ENCODE peak calls at places on chromosome 17, in nine cellular contexts. C, X, A, N, K, L, H, S and J are unnamed samples.

GRCh38 chr17:1871743-1872142 is 41.9 kb downstream of the RPA1 start:
- DNase-seq in C (no peak), X (no peak), A (no peak), N (no peak), K (no peak), L (no peak), H (no peak), S (no peak), J (no peak)

GRCh38 chr17:77128895-77129567 is 11.7 kb upstream of the SEC14L1 start:
- DNase-seq in C (peak; percentile 38), X (no peak), A (no peak), N (no peak), K (peak; percentile 80), L (no peak), H (no peak), S (no peak), J (no peak)

GRCh38 chr17:28482551-28483199 is 9.2 kb downstream of the SLC13A2 start:
- DNase-seq in C (no peak), X (no peak), A (no peak), N (no peak), K (no peak), L (no peak), H (peak; percentile 87), S (no peak), J (no peak)

GRCh38 chr17:72715906-72716572 is 376.4 kb downstream of the SLC39A11 start:
- DNase-seq in C (peak; percentile 50), X (no peak), A (no peak), N (no peak), K (peak; percentile 93), L (peak; percentile 96), H (no peak), S (no peak), J (peak; percentile 88)

GRCh38 chr17:21358682-21359482 is 17.3 kb upstream of the KCNJ12 start:
- DNase-seq in C (no peak), X (peak; percentile 29), A (no peak), N (no peak), K (peak; percentile 40), L (no peak), H (no peak), S (no peak), J (no peak)

GRCh38 chr17:77579717-77580116 is 378.8 kb upstream of the TNRC6C start:
- DNase-seq in C (no peak), X (no peak), A (no peak), N (no peak), K (no peak), L (no peak), H (no peak), S (no peak), J (no peak)

GRCh38 chr17:61461586-61461966 is 9.4 kb downstream of the TBX4 start:
- DNase-seq in C (no peak), X (no peak), A (no peak), N (no peak), K (no peak), L (no peak), H (no peak), S (no peak), J (no peak)

GRCh38 chr17:77948690-77949114 is 9.8 kb upstream of the TNRC6C start:
- DNase-seq in C (no peak), X (no peak), A (no peak), N (no peak), K (peak; percentile 57), L (peak; percentile 49), H (no peak), S (no peak), J (no peak)

GRCh38 chr17:17661834-17662233 is 19.4 kb upstream of the RAI1 start:
- DNase-seq in C (no peak), X (no peak), A (no peak), N (no peak), K (no peak), L (no peak), H (no peak), S (no peak), J (no peak)
- TF ChIP-seq CTCF in C (no peak), X (no peak), A (peak; percentile 60), N (peak; percentile 36), K (no peak), L (no peak), H (no peak), S (no peak), J (no peak)

GRCh38 chr17:51166987-51167931 is 1.0 kb downstream of the NME2 start:
- DNase-seq in C (peak; percentile 60), X (peak; percentile 56), A (peak; percentile 78), N (no peak), K (peak; percentile 42), L (peak; percentile 36), H (peak; percentile 64), S (no peak), J (peak; percentile 11)
- TF ChIP-seq CTCF in C (peak; percentile 60), X (peak; percentile 74), A (peak; percentile 91), N (peak; percentile 58), K (peak; percentile 83), L (peak; percentile 31), H (peak; percentile 76), S (no peak), J (peak; percentile 74)

GRCh38 chr17:43871947-43872690 is 25.1 kb downstream of the CD300LG start:
- DNase-seq in C (peak; percentile 57), X (no peak), A (no peak), N (no peak), K (no peak), L (peak; percentile 50), H (peak; percentile 82), S (no peak), J (peak; percentile 29)

GRCh38 chr17:43873815-43874214 is 26.8 kb downstream of the CD300LG start:
- DNase-seq in C (no peak), X (no peak), A (no peak), N (no peak), K (no peak), L (no peak), H (no peak), S (no peak), J (no peak)

GRCh38 chr17:43875476-43876147 is 28.6 kb downstream of the CD300LG start:
- DNase-seq in C (no peak), X (no peak), A (no peak), N (no peak), K (no peak), L (peak; percentile 13), H (no peak), S (no peak), J (no peak)

GRCh38 chr17:43874293-43874692 is 27.3 kb downstream of the CD300LG start:
- DNase-seq in C (peak; percentile 63), X (no peak), A (no peak), N (no peak), K (no peak), L (no peak), H (peak; percentile 82), S (no peak), J (peak; percentile 9)

GRCh38 chr17:43873091-43873490 is 26.1 kb downstream of the CD300LG start:
- DNase-seq in C (no peak), X (no peak), A (no peak), N (no peak), K (no peak), L (no peak), H (no peak), S (no peak), J (no peak)
- TF ChIP-seq CTCF in C (no peak), X (peak; percentile 26), A (peak; percentile 56), N (peak; percentile 34), K (no peak), L (no peak), H (peak; percentile 50), S (no peak), J (no peak)

GRCh38 chr17:69064476-69064875 is 3.7 kb upstream of the ABCA9 start:
- DNase-seq in C (no peak), X (no peak), A (no peak), N (no peak), K (no peak), L (no peak), H (no peak), S (no peak), J (no peak)

GRCh38 chr17:69066482-69066881 is 5.8 kb upstream of the ABCA9 start:
- DNase-seq in C (no peak), X (no peak), A (no peak), N (no peak), K (no peak), L (no peak), H (no peak), S (no peak), J (no peak)

GRCh38 chr17:69067274-69068047 is 6.7 kb upstream of the ABCA9 start:
- DNase-seq in C (no peak), X (no peak), A (peak; percentile 52), N (no peak), K (no peak), L (no peak), H (no peak), S (no peak), J (no peak)

GRCh38 chr17:69065113-69065512 is 4.4 kb upstream of the ABCA9 start:
- DNase-seq in C (no peak), X (no peak), A (no peak), N (no peak), K (no peak), L (no peak), H (no peak), S (no peak), J (no peak)

DNA sequence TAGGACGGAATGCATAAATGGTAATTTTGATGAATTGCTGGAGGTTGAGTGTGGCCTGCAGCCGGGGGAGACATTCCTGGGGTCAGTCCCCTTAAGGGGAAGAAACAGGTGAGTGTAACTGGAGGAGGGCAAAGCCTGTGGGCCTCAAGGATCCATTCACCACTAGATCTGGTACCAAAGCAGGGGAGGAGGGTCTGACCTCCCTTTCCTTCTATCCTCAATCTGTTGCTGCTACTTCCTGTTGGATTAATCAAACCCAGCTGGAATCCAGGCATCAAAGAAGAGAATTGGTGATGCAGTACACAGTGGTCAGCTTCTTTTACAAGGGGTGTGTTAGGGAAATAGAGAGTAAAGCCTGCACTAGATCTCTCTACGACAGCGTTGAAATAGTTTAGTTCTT is 8.6 kb upstream of the ABCA9 start:
- DNase-seq in C (no peak), X (no peak), A (no peak), N (no peak), K (no peak), L (no peak), H (no peak), S (no peak), J (no peak)
- TF ChIP-seq CTCF in C (no peak), X (no peak), A (no peak), N (no peak), K (no peak), L (no peak), H (no peak), S (no peak), J (no peak)